ENCODE peak calls at places on chromosomes 12 and 14, in ten cellular contexts. R is fibroblast of the aortic adventitia; O is heart right ventricle; T is colonic mucosa; B is PC-3; D is CD4-positive, alpha-beta T cell; Z is lower leg skin; S is CD8-positive, alpha-beta T cell; E is B cell; Q is RWPE1. N is an unnamed sample.
A peak's percentile ranks its signal among the peaks of the same experiment; 100 is the strongest.

GRCh38 chr14:94681300-94682060 is 69.3 kb downstream of the SERPINA3 start:
- DNase-seq in D (no peak), B (peak; percentile 42), Q (peak; percentile 59), R (peak; percentile 53), Z (peak; percentile 79), O (no peak), T (peak; percentile 24), E (no peak), S (no peak), N (no peak)

GRCh38 chr12:31325524-31325875 is 450 bp downstream of the SINHCAF start:
- DNase-seq in E (no peak), B (no peak), O (no peak), Z (peak; percentile 87), R (no peak), Q (no peak), D (peak; percentile 16), T (peak; percentile 48), S (no peak), N (peak; percentile 36)

GRCh38 chr12:116916714-116917114 is 6.0 kb downstream of the FBXW8 start:
- DNase-seq in Z (no peak), T (peak; percentile 32), Q (peak; percentile 69), S (peak; percentile 9), O (no peak), R (peak; percentile 66), B (peak; percentile 90), E (no peak), D (peak; percentile 35), N (peak; percentile 36)

GRCh38 chr12:57836442-57837375 is 9.8 kb downstream of the CTDSP2 start:
- DNase-seq in S (no peak), O (peak; percentile 82), B (peak; percentile 25), Q (peak; percentile 65), Z (peak; percentile 93), E (peak; percentile 49), T (peak; percentile 80), D (peak; percentile 26), R (peak; percentile 88), N (peak; percentile 71)

GRCh38 chr14:52267501-52268190 is at the start of gene PTGDR:
- DNase-seq in E (peak; percentile 9), D (no peak), R (peak; percentile 64), T (peak; percentile 86), O (peak; percentile 34), Q (no peak), S (peak; percentile 23), B (no peak), Z (peak; percentile 86), N (peak; percentile 23)

GRCh38 chr12:101207086-101207780 is 2.8 kb downstream of the SLC5A8 start:
- DNase-seq in S (no peak), D (no peak), R (no peak), Z (no peak), E (no peak), Q (no peak), T (no peak), B (no peak), O (no peak), N (no peak)

GRCh38 chr12:123384318-123384993 is 524 bp downstream of the KMT5A start:
- DNase-seq in R (no peak), Q (peak; percentile 25), B (peak; percentile 11), D (no peak), E (no peak), O (peak; percentile 36), Z (peak; percentile 88), T (peak; percentile 45), S (no peak), N (no peak)

GRCh38 chr14:50417853-50418252 is 21.2 kb upstream of the CDKL1 start:
- DNase-seq in R (peak; percentile 67), E (no peak), D (no peak), T (no peak), Q (no peak), Z (no peak), S (no peak), O (no peak), B (no peak), N (no peak)

GRCh38 chr14:101055776-101056374 is 152.4 kb upstream of the RTL1 start:
- DNase-seq in Q (no peak), B (no peak), R (no peak), E (no peak), S (no peak), O (no peak), T (no peak), Z (no peak), D (no peak), N (no peak)

GRCh38 chr12:47888127-47888819 is 16.5 kb downstream of the VDR start:
- DNase-seq in D (no peak), Z (peak; percentile 26), R (no peak), O (no peak), T (peak; percentile 15), S (no peak), E (no peak), Q (no peak), B (no peak), N (no peak)

GRCh38 chr14:85444685-85445084 is 85.3 kb upstream of the FLRT2 start:
- DNase-seq in O (no peak), Q (no peak), T (no peak), S (no peak), Z (no peak), R (peak; percentile 49), B (peak; percentile 40), D (no peak), E (no peak), N (no peak)

GRCh38 chr14:28656704-28657255 is 109.8 kb upstream of the FOXG1 start:
- DNase-seq in D (no peak), Z (no peak), B (peak; percentile 78), E (no peak), T (no peak), Q (peak; percentile 26), S (no peak), R (no peak), O (no peak), N (no peak)

GRCh38 chr14:101726295-101726953 is 35.1 kb upstream of the PPP2R5C start:
- DNase-seq in S (no peak), D (no peak), R (no peak), Q (no peak), T (peak; percentile 14), O (no peak), B (no peak), E (no peak), Z (no peak), N (no peak)

GRCh38 chr12:68521321-68521839 is 89.3 kb upstream of the RAP1B start:
- DNase-seq in R (peak; percentile 82), Q (peak; percentile 55), Z (no peak), T (no peak), S (no peak), D (no peak), B (peak; percentile 67), O (no peak), E (no peak), N (no peak)

GRCh38 chr14:61925043-61925442 is 162.8 kb downstream of the SNAPC1 start:
- DNase-seq in D (no peak), Z (no peak), E (peak; percentile 64), T (no peak), Q (no peak), O (no peak), S (no peak), B (peak; percentile 74), R (no peak), N (peak; percentile 21)

GRCh38 chr12:49871263-49871561 is 28.3 kb upstream of the BCDIN3D start:
- DNase-seq in Z (no peak), T (no peak), B (no peak), R (no peak), S (no peak), O (no peak), D (no peak), Q (no peak), E (no peak), N (no peak)

GRCh38 chr12:54394281-54394719 is 9.8 kb upstream of the ZNF385A start:
- DNase-seq in B (peak; percentile 88), O (no peak), Z (no peak), D (no peak), Q (peak; percentile 55), R (peak; percentile 72), T (peak; percentile 76), S (no peak), E (peak; percentile 67), N (no peak)
- TF ChIP-seq CTCF in B (peak; percentile 87), O (peak; percentile 61), Z (peak; percentile 60), D (peak; percentile 86), Q (peak; percentile 74), R (peak; percentile 68), T (peak; percentile 56), S (peak; percentile 47), E (peak; percentile 77), N (peak; percentile 68)

GRCh38 chr12:79119796-79120195 is 255.2 kb downstream of the SYT1 start:
- DNase-seq in Q (no peak), T (no peak), R (no peak), Z (no peak), D (no peak), B (no peak), O (no peak), S (no peak), E (no peak), N (no peak)
- TF ChIP-seq CTCF in Q (no peak), T (no peak), R (no peak), Z (no peak), D (no peak), B (no peak), O (no peak), S (no peak), E (no peak), N (no peak)

GRCh38 chr12:83389237-83389996 is 702.7 kb downstream of the TMTC2 start:
- DNase-seq in E (no peak), D (no peak), Q (no peak), Z (no peak), R (no peak), S (no peak), B (peak; percentile 41), T (peak; percentile 24), O (peak; percentile 3), N (no peak)
- TF ChIP-seq CTCF in E (no peak), D (no peak), Q (no peak), Z (no peak), R (no peak), S (no peak), B (peak; percentile 54), T (no peak), O (no peak), N (no peak)

DNA sequence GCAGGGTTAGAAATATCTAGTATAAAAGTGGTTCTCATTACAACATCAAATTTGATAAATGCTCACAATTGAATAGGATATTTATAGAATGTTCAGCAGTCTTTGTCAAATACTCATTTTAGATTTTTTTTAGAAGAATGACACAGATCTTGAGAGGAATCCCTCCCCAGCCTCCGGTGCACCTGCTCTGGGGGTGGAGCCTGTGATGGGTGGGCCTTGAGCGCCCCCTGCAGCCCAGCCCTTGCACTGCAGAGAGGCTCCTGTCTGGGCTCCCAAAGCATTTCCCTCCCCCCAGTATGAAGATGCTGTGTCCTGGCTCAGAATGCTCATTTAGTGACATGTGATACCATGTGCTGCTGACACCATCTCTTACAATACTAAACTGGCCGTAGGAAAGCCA is 792.3 kb downstream of the TMEM121 start:
- DNase-seq in B (no peak), Q (no peak), R (no peak), D (peak; percentile 26), T (no peak), S (peak; percentile 25), Z (no peak), O (no peak), E (peak; percentile 55), N (peak; percentile 68)
- TF ChIP-seq CTCF in B (no peak), Q (no peak), R (no peak), D (peak; percentile 78), T (peak; percentile 29), S (peak; percentile 35), Z (no peak), O (no peak), E (peak; percentile 65), N (peak; percentile 67)

N was measured in GM13976.